ENCODE peak calls at places on chromosomes 12 and 14, in five cellular contexts. Q is heart left ventricle, V is mammary epithelial cell, R is cardiac muscle cell, F is heart right ventricle. X is an unnamed sample.

GRCh38 chr12:85971800-85972199 is 97.7 kb downstream of the NTS start:
- DNase-seq in F (no peak), V (no peak), Q (no peak), R (no peak), X (no peak)

GRCh38 chr14:85978851-85979250 is 448.9 kb downstream of the FLRT2 start:
- DNase-seq in Q (no peak), R (no peak), V (no peak), F (no peak), X (no peak)

GRCh38 chr12:113940357-113940756 is 25.8 kb downstream of the RBM19 start:
- DNase-seq in Q (no peak), R (no peak), F (no peak), V (no peak), X (no peak)

GRCh38 chr14:74531467-74531866 is 37.9 kb downstream of the ISCA2 start:
- DNase-seq in Q (no peak), R (peak; percentile 74), F (peak; percentile 39), V (peak; percentile 65), X (no peak)

GRCh38 chr12:104282109-104282508 is 21.4 kb upstream of the EID3 start:
- DNase-seq in Q (no peak), R (peak; percentile 59), F (no peak), V (no peak), X (no peak)

GRCh38 chr14:75200451-75200850 is 24.0 kb upstream of the TMED10 start:
- DNase-seq in Q (no peak), R (no peak), F (no peak), V (peak; percentile 74), X (no peak)

GRCh38 chr14:99512571-99513182 is 31.5 kb downstream of the CCNK start:
- DNase-seq in R (no peak), F (no peak), Q (peak; percentile 22), V (no peak), X (no peak)

GRCh38 chr12:6914246-6914947 is at the start of gene ENO2:
- DNase-seq in R (peak; percentile 66), V (no peak), Q (peak; percentile 80), F (peak; percentile 77), X (peak; percentile 70)

GRCh38 chr12:1801285-1801975 is 18.9 kb upstream of the LRTM2 start:
- DNase-seq in V (no peak), Q (peak; percentile 20), R (no peak), F (no peak), X (no peak)

GRCh38 chr14:100283984-100284881 is 22.0 kb downstream of the SLC25A29 start:
- DNase-seq in Q (no peak), R (no peak), V (no peak), F (no peak), X (no peak)

GRCh38 chr14:68523994-68524725 is 268.7 kb downstream of the ZFP36L1 start:
- DNase-seq in F (no peak), V (no peak), R (no peak), Q (peak; percentile 40), X (no peak)

GRCh38 chr14:77059276-77059934 is 30.9 kb upstream of the IRF2BPL start:
- DNase-seq in V (peak; percentile 49), R (peak; percentile 91), F (no peak), Q (peak; percentile 65), X (no peak)

GRCh38 chr14:68363841-68364711 is 428.8 kb downstream of the ZFP36L1 start:
- DNase-seq in R (peak; percentile 36), Q (peak; percentile 61), F (peak; percentile 55), V (no peak), X (no peak)

GRCh38 chr12:67161322-67161918 is 107.7 kb upstream of the CAND1 start:
- DNase-seq in R (peak; percentile 53), Q (no peak), V (peak; percentile 38), F (no peak), X (peak; percentile 3)

GRCh38 chr14:44701563-44702263 is 194.6 kb upstream of the FSCB start:
- DNase-seq in Q (no peak), R (peak; percentile 20), V (no peak), F (no peak), X (no peak)

GRCh38 chr12:113130457-113131135 is 5.0 kb downstream of the RASAL1 start:
- DNase-seq in Q (no peak), F (no peak), V (peak; percentile 47), R (no peak), X (no peak)

GRCh38 chr14:101591121-101591520 is 29.8 kb downstream of the DIO3 start:
- DNase-seq in R (peak; percentile 18), F (no peak), V (no peak), Q (no peak), X (no peak)

GRCh38 chr12:126204326-126204725 is 1139.1 kb downstream of the AACS start:
- DNase-seq in F (no peak), R (no peak), Q (no peak), V (no peak), X (no peak)

GRCh38 chr12:132614029-132614428 is 3.6 kb upstream of the LRCOL1 start:
- DNase-seq in Q (no peak), V (no peak), R (no peak), F (no peak), X (no peak)

GRCh38 chr14:61549425-61549824 is 145.9 kb upstream of the HIF1A start:
- DNase-seq in Q (no peak), F (no peak), R (peak; percentile 71), V (no peak), X (no peak)

GRCh38 chr14:21070083-21070609 is at the start of gene ARHGEF40:
- DNase-seq in Q (peak; percentile 81), F (peak; percentile 81), R (peak; percentile 66), V (no peak), X (no peak)

GRCh38 chr14:21070610-21071224 is 613 bp downstream of the ARHGEF40 start:
- DNase-seq in F (peak; percentile 63), V (no peak), Q (peak; percentile 70), R (peak; percentile 60), X (no peak)

GRCh38 chr14:21069388-21070082 is 569 bp upstream of the ARHGEF40 start:
- DNase-seq in Q (peak; percentile 64), F (peak; percentile 45), V (no peak), R (peak; percentile 71), X (no peak)

GRCh38 chr14:21066882-21067502 is 3.1 kb upstream of the ARHGEF40 start:
- DNase-seq in R (no peak), Q (no peak), F (no peak), V (peak; percentile 28), X (no peak)

DNA sequence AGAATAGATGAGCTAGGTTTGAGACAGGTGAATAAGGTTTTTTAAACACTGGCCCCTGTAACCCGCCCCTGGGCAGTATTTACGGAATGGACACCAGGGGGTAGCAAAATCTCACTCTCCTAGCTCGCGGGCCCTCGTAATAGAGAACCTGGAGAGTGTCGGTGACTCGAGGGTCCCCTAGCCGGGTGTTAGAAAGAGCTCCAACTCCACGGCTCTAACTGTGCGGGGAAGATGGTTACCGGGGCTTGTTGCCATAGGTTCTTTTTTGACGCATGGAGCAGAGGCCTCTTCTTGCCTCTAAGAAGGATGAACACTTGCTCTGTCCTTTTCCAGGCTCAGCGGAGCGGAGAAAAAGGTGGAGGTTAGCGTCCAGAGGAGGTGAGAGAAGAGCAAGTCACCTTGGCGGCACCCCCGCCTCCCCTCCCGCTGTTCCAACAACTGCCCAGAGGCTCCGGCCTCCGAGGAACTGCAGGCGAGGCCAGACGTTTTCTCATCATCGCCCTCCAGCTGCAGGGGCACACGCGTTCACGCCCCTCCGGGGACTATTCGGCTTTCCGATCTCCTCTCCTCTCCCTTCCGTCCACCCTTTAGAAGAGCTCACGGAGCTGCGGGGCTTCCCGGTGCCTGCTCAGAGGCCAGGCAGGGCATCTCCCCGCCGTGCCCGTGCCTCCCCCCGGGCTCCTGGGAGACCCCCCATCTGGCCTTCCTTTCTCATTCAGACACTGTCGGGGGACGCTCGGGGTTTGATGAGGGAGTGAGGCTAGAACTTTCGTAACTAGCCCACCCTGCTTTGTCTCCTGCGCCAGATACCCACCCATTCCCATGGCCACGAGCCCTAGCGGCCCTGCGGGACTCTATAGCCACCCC is 1.4 kb upstream of the ARHGEF40 start:
- DNase-seq in F (peak; percentile 38), Q (peak; percentile 57), V (no peak), R (peak; percentile 63), X (no peak)
- H3K4me3 ChIP-seq in F (peak overlapping the region; percentile 78), Q (peak overlapping the region; percentile 85), V (no peak overlapping the region), R (peak overlapping the region; percentile 85), X (no peak overlapping the region)

GRCh38 chr12:129196927-129197326 is 343.6 kb downstream of the GLT1D1 start:
- DNase-seq in R (no peak), V (no peak), Q (no peak), F (no peak), X (no peak)

GRCh38 chr12:129190827-129191226 is 337.5 kb downstream of the GLT1D1 start:
- DNase-seq in Q (no peak), R (no peak), V (no peak), F (no peak), X (no peak)

GRCh38 chr12:129195081-129195480 is 341.8 kb downstream of the GLT1D1 start:
- DNase-seq in R (no peak), V (no peak), Q (no peak), F (no peak), X (no peak)

GRCh38 chr12:129193263-129193871 is 340.1 kb downstream of the GLT1D1 start:
- DNase-seq in V (no peak), F (no peak), Q (no peak), R (no peak), X (no peak)
- TF ChIP-seq CTCF in V (peak; percentile 43), F (peak; percentile 32), Q (no peak), R (peak; percentile 34), X (peak; percentile 73)

GRCh38 chr12:109535231-109535862 is 38.0 kb downstream of the MMAB start:
- DNase-seq in V (no peak), F (no peak), Q (no peak), R (no peak), X (no peak)

GRCh38 chr12:109534456-109534855 is 38.8 kb downstream of the MMAB start:
- DNase-seq in R (no peak), V (no peak), F (no peak), Q (no peak), X (no peak)

GRCh38 chr12:109532721-109533486 is 40.4 kb downstream of the MMAB start:
- DNase-seq in F (no peak), Q (no peak), V (no peak), R (no peak), X (no peak)

GRCh38 chr12:109531411-109531810 is 41.9 kb downstream of the MMAB start:
- DNase-seq in R (no peak), Q (no peak), V (no peak), F (no peak), X (no peak)

DNA sequence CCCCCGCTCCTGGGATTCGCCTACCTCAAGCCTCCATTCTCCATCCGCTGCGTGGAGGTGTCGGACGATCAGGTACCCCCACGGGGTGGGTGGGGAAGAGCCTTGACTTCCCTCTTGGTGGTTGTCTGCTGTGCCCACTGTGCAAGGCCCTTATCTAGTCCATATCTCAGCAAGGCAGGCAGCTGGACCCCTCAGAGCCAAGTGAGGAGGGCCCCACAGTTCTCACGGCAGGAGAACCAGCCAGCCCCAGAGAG is 39.9 kb downstream of the MMAB start:
- DNase-seq in R (no peak), V (no peak), Q (no peak), F (no peak), X (no peak)
- H3K36me3 ChIP-seq in R (no peaks in the 10 kb centered on the region), V (peaks cover 1% of the 10 kb centered on the region), Q (peaks cover 14% of the 10 kb centered on the region), F (peaks cover 93% of the 10 kb centered on the region), X (peaks cover 6% of the 10 kb centered on the region)

DNA sequence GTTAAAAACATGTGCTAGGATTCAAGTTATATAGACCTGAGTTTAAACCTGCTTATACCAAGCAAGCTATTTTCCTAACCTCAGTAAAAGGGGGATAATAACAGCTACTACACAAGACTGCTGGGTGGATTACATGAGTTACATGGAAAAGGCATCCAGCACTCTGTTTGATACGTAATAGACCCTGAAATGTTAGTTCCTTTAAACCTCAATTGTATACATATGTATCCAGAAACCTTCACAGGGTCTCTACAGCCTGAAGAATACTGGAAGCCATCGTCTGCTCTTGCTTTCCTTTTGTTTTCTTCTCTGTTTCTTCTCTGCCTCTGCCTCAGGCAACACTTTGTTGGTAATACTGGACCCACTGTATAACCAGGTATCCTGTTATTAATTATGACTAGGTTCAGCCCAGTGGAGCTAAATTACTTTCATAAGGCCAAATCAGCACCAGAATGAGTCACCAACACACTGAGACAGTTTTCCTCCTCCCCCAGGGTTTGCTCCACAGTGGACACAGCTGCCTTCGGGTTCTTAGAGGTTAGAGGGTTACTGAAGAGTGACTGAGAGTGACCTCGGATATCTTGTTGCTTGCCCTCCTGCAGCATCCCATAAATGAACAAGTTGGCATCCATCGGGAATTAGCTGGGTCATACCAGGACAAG is 127.1 kb downstream of the CAPZA3 start:
- DNase-seq in V (peak; percentile 82), F (no peak), Q (peak; percentile 42), R (peak; percentile 50), X (no peak)
- H3K4me3 ChIP-seq in V (no peak overlapping the region), F (no peak overlapping the region), Q (no peak overlapping the region), R (no peak overlapping the region), X (no peak overlapping the region)

X was measured in GM06990.